ENCODE peak calls at places on chromosomes 11 and 22, in ten cellular contexts. H, N, M, B, R, S, K, W, G and V are unnamed samples.

GRCh38 chr22:45042263-45042662 is 32.5 kb upstream of the PHF21B start:
- DNase-seq in H (no peak), K (no peak), R (no peak), S (no peak), N (no peak), B (no peak), G (no peak), W (no peak), M (no peak), V (no peak)

GRCh38 chr11:80632691-80633090 is 1191.9 kb upstream of the TENM4 start:
- DNase-seq in H (no peak), S (no peak), B (no peak), N (no peak), W (no peak), G (no peak), M (no peak), R (no peak), K (no peak), V (no peak)

GRCh38 chr11:116371146-116371545 is 401.6 kb downstream of the BUD13 start:
- DNase-seq in H (no peak), B (no peak), N (no peak), K (no peak), W (no peak), G (no peak), R (no peak), M (no peak), S (no peak), V (no peak)

GRCh38 chr11:57634311-57634710 is 15.4 kb downstream of the YPEL4 start:
- DNase-seq in W (no peak), G (no peak), K (no peak), H (no peak), R (no peak), S (no peak), M (no peak), N (no peak), B (no peak), V (no peak)

GRCh38 chr11:121931748-121932352 is 184.2 kb downstream of the BLID start:
- DNase-seq in G (no peak), B (no peak), W (no peak), K (no peak), N (peak; percentile 2), H (peak; percentile 53), M (no peak), S (no peak), R (no peak), V (no peak)

GRCh38 chr11:123473941-123474668 is 44.0 kb downstream of the GRAMD1B start:
- DNase-seq in W (peak; percentile 55), N (peak; percentile 80), B (no peak), G (no peak), H (peak; percentile 89), R (no peak), S (no peak), K (peak; percentile 80), M (no peak), V (no peak)

GRCh38 chr22:37746366-37747089 is 49.7 kb downstream of the TRIOBP start:
- DNase-seq in S (no peak), G (no peak), W (no peak), H (no peak), B (no peak), M (no peak), R (no peak), K (no peak), N (peak; percentile 59), V (peak; percentile 4)

GRCh38 chr11:19226378-19227195 is 14.2 kb downstream of the E2F8 start:
- DNase-seq in M (no peak), H (no peak), G (no peak), S (no peak), K (no peak), N (no peak), B (no peak), R (no peak), W (no peak), V (no peak)

GRCh38 chr11:133966924-133967598 is 10.3 kb upstream of the IGSF9B start:
- DNase-seq in R (no peak), N (peak; percentile 49), G (no peak), K (no peak), H (no peak), B (no peak), S (no peak), W (no peak), M (peak; percentile 44), V (peak; percentile 88)

GRCh38 chr11:11463397-11463796 is 110.3 kb upstream of the CSNK2A3 start:
- DNase-seq in N (no peak), W (peak; percentile 35), S (no peak), K (peak; percentile 45), G (no peak), B (no peak), R (peak; percentile 11), M (no peak), H (peak; percentile 93), V (no peak)

GRCh38 chr11:57144075-57144474 is 37.7 kb upstream of the LRRC55 start:
- DNase-seq in B (no peak), R (no peak), G (no peak), M (no peak), W (no peak), K (no peak), N (no peak), S (no peak), H (no peak), V (no peak)

GRCh38 chr11:102940714-102941588 is 14.6 kb downstream of the MMP13 start:
- DNase-seq in R (peak; percentile 79), G (peak; percentile 61), W (peak; percentile 57), S (no peak), M (no peak), B (no peak), N (peak; percentile 79), K (peak; percentile 17), H (peak; percentile 71), V (peak; percentile 92)

GRCh38 chr22:36406139-36406538 is 18.4 kb upstream of the MYH9 start:
- DNase-seq in M (no peak), B (no peak), N (no peak), H (peak; percentile 41), K (no peak), S (no peak), G (no peak), W (no peak), R (no peak), V (no peak)

GRCh38 chr11:426851-427250 is 12.1 kb upstream of the SIGIRR start:
- DNase-seq in R (no peak), S (no peak), W (no peak), K (no peak), H (no peak), M (no peak), B (no peak), N (no peak), G (no peak), V (no peak)

GRCh38 chr11:123653997-123654565 is 343 bp downstream of the SCN3B start:
- DNase-seq in M (no peak), W (peak; percentile 62), G (no peak), S (no peak), N (peak; percentile 86), R (peak; percentile 5), B (no peak), H (peak; percentile 34), K (no peak), V (peak; percentile 91)

GRCh38 chr11:129265125-129265788 is 73.1 kb upstream of the ARHGAP32 start:
- DNase-seq in M (no peak), R (peak; percentile 23), H (no peak), S (no peak), N (no peak), G (no peak), K (no peak), B (no peak), W (no peak), V (no peak)

GRCh38 chr11:94731921-94732601 is 36.1 kb upstream of the AMOTL1 start:
- DNase-seq in H (peak; percentile 99), G (no peak), R (no peak), B (no peak), N (peak; percentile 85), W (peak; percentile 80), S (no peak), M (no peak), K (peak; percentile 73), V (peak; percentile 92)

GRCh38 chr11:105100206-105100605 is 39.4 kb downstream of the CARD18 start:
- DNase-seq in S (no peak), G (no peak), R (peak; percentile 14), W (no peak), H (peak; percentile 2), B (peak; percentile 6), K (no peak), N (no peak), M (no peak), V (peak; percentile 66)

GRCh38 chr11:15655552-15655951 is 540.8 kb downstream of the INSC start:
- DNase-seq in M (no peak), S (no peak), B (no peak), G (no peak), R (no peak), N (no peak), K (no peak), W (no peak), H (no peak), V (no peak)

GRCh38 chr22:49323751-49324415 is 503.8 kb downstream of the BRD1 start:
- DNase-seq in M (no peak), K (no peak), W (no peak), R (no peak), S (no peak), G (no peak), N (peak; percentile 4), B (no peak), H (no peak), V (no peak)

GRCh38 chr11:121572581-121573059 is 119.9 kb upstream of the SORL1-AS1 start:
- DNase-seq in K (no peak), R (no peak), H (no peak), S (no peak), B (no peak), M (no peak), G (no peak), W (no peak), N (no peak), V (no peak)